ENCODE peak calls at places on chromosome 11, in eight cellular contexts. One of them, this sample, is unnamed.

GRCh38 chr11:73198677-73199076 is 19.4 kb upstream of the P2RY2 start:
- DNase-seq in Panc1: no peak
- DNase-seq in AG09309: no peak
- DNase-seq in cardiac fibroblast: no peak
- DNase-seq in IMR-90: no peak
- DNase-seq in fibroblast of pulmonary artery: peak; percentile 30
- DNase-seq in left ventricle myocardium inferior: no peak
- DNase-seq in Peyer's patch: peak; percentile 68
- DNase-seq in this sample: no peak

GRCh38 chr11:73876424-73877300 is at the start of the genes COA4 and PAAF1:
- DNase-seq in Panc1: peak; percentile 91
- DNase-seq in AG09309: peak; percentile 71
- DNase-seq in cardiac fibroblast: peak; percentile 95
- DNase-seq in IMR-90: peak; percentile 95
- DNase-seq in fibroblast of pulmonary artery: peak; percentile 96
- DNase-seq in left ventricle myocardium inferior: peak; percentile 92
- DNase-seq in Peyer's patch: peak; percentile 97
- DNase-seq in this sample: peak; percentile 96

GRCh38 chr11:100927579-100927978 is 202.0 kb downstream of the PGR start:
- DNase-seq in Panc1: no peak
- DNase-seq in AG09309: no peak
- DNase-seq in cardiac fibroblast: no peak
- DNase-seq in IMR-90: no peak
- DNase-seq in fibroblast of pulmonary artery: no peak
- DNase-seq in left ventricle myocardium inferior: no peak
- DNase-seq in Peyer's patch: no peak
- DNase-seq in this sample: no peak

GRCh38 chr11:74312321-74312720 is 881 bp upstream of the P4HA3 start:
- DNase-seq in Panc1: no peak
- DNase-seq in AG09309: no peak
- DNase-seq in cardiac fibroblast: peak; percentile 50
- DNase-seq in IMR-90: no peak
- DNase-seq in fibroblast of pulmonary artery: peak; percentile 49
- DNase-seq in left ventricle myocardium inferior: no peak
- DNase-seq in Peyer's patch: no peak
- DNase-seq in this sample: no peak

GRCh38 chr11:132131051-132131450 is 760.6 kb downstream of the NTM start:
- DNase-seq in Panc1: no peak
- DNase-seq in AG09309: no peak
- DNase-seq in cardiac fibroblast: no peak
- DNase-seq in IMR-90: no peak
- DNase-seq in fibroblast of pulmonary artery: no peak
- DNase-seq in left ventricle myocardium inferior: no peak
- DNase-seq in Peyer's patch: no peak
- DNase-seq in this sample: no peak

GRCh38 chr11:66126808-66127555 is 56.9 kb downstream of the PACS1 start:
- DNase-seq in Panc1: no peak
- DNase-seq in AG09309: no peak
- DNase-seq in cardiac fibroblast: peak; percentile 79
- DNase-seq in IMR-90: peak; percentile 79
- DNase-seq in fibroblast of pulmonary artery: peak; percentile 83
- DNase-seq in left ventricle myocardium inferior: peak; percentile 46
- DNase-seq in Peyer's patch: peak; percentile 82
- DNase-seq in this sample: peak; percentile 71

GRCh38 chr11:12860827-12861226 is 148.3 kb upstream of the RASSF10 start:
- DNase-seq in Panc1: no peak
- DNase-seq in AG09309: peak; percentile 29
- DNase-seq in cardiac fibroblast: no peak
- DNase-seq in IMR-90: no peak
- DNase-seq in fibroblast of pulmonary artery: no peak
- DNase-seq in left ventricle myocardium inferior: no peak
- DNase-seq in Peyer's patch: no peak
- DNase-seq in this sample: peak; percentile 54

GRCh38 chr11:108697872-108698473 is 33.1 kb downstream of the DDX10 start:
- DNase-seq in Panc1: peak; percentile 64
- DNase-seq in AG09309: peak; percentile 50
- DNase-seq in cardiac fibroblast: peak; percentile 88
- DNase-seq in IMR-90: peak; percentile 82
- DNase-seq in fibroblast of pulmonary artery: peak; percentile 89
- DNase-seq in left ventricle myocardium inferior: no peak
- DNase-seq in Peyer's patch: peak; percentile 57
- DNase-seq in this sample: peak; percentile 83

GRCh38 chr11:102561636-102562035 is 31.1 kb upstream of the MMP7 start:
- DNase-seq in Panc1: no peak
- DNase-seq in AG09309: no peak
- DNase-seq in cardiac fibroblast: no peak
- DNase-seq in IMR-90: no peak
- DNase-seq in fibroblast of pulmonary artery: no peak
- DNase-seq in left ventricle myocardium inferior: no peak
- DNase-seq in Peyer's patch: no peak
- DNase-seq in this sample: no peak

GRCh38 chr11:20529757-20530156 is 69.7 kb upstream of the SLC6A5 start:
- DNase-seq in Panc1: no peak
- DNase-seq in AG09309: no peak
- DNase-seq in cardiac fibroblast: no peak
- DNase-seq in IMR-90: no peak
- DNase-seq in fibroblast of pulmonary artery: no peak
- DNase-seq in left ventricle myocardium inferior: no peak
- DNase-seq in Peyer's patch: no peak
- DNase-seq in this sample: no peak

GRCh38 chr11:106131998-106132397 is 54.5 kb downstream of the AASDHPPT start:
- DNase-seq in Panc1: no peak
- DNase-seq in AG09309: no peak
- DNase-seq in cardiac fibroblast: no peak
- DNase-seq in IMR-90: no peak
- DNase-seq in fibroblast of pulmonary artery: no peak
- DNase-seq in left ventricle myocardium inferior: no peak
- DNase-seq in Peyer's patch: no peak
- DNase-seq in this sample: no peak

GRCh38 chr11:132844956-132845355 is 687.3 kb downstream of the OPCML start:
- DNase-seq in Panc1: peak; percentile 36
- DNase-seq in AG09309: peak; percentile 64
- DNase-seq in cardiac fibroblast: peak; percentile 82
- DNase-seq in IMR-90: peak; percentile 96
- DNase-seq in fibroblast of pulmonary artery: peak; percentile 68
- DNase-seq in left ventricle myocardium inferior: no peak
- DNase-seq in Peyer's patch: no peak
- DNase-seq in this sample: peak; percentile 95

GRCh38 chr11:74853223-74853622 is 95.7 kb downstream of the XRRA1 start:
- DNase-seq in Panc1: no peak
- DNase-seq in AG09309: no peak
- DNase-seq in cardiac fibroblast: no peak
- DNase-seq in IMR-90: no peak
- DNase-seq in fibroblast of pulmonary artery: no peak
- DNase-seq in left ventricle myocardium inferior: no peak
- DNase-seq in Peyer's patch: no peak
- DNase-seq in this sample: no peak

GRCh38 chr11:78295991-78296930 is 107.5 kb downstream of the USP35 start:
- DNase-seq in Panc1: no peak
- DNase-seq in AG09309: no peak
- DNase-seq in cardiac fibroblast: no peak
- DNase-seq in IMR-90: peak; percentile 13
- DNase-seq in fibroblast of pulmonary artery: no peak
- DNase-seq in left ventricle myocardium inferior: no peak
- DNase-seq in Peyer's patch: no peak
- DNase-seq in this sample: no peak

GRCh38 chr11:67266424-67267187 is at the start of gene GRK2:
- DNase-seq in Panc1: no peak
- DNase-seq in AG09309: no peak
- DNase-seq in cardiac fibroblast: peak; percentile 41
- DNase-seq in IMR-90: peak; percentile 28
- DNase-seq in fibroblast of pulmonary artery: peak; percentile 41
- DNase-seq in left ventricle myocardium inferior: no peak
- DNase-seq in Peyer's patch: peak; percentile 66
- DNase-seq in this sample: no peak

GRCh38 chr11:74471037-74471436 is 3.7 kb upstream of the KCNE3 start:
- DNase-seq in Panc1: no peak
- DNase-seq in AG09309: no peak
- DNase-seq in cardiac fibroblast: no peak
- DNase-seq in IMR-90: no peak
- DNase-seq in fibroblast of pulmonary artery: no peak
- DNase-seq in left ventricle myocardium inferior: no peak
- DNase-seq in Peyer's patch: no peak
- DNase-seq in this sample: no peak

GRCh38 chr11:10454902-10455631 is at the start of gene AMPD3:
- DNase-seq in Panc1: peak; percentile 96
- DNase-seq in AG09309: peak; percentile 84
- DNase-seq in cardiac fibroblast: peak; percentile 98
- DNase-seq in IMR-90: peak; percentile 99
- DNase-seq in fibroblast of pulmonary artery: peak; percentile 86
- DNase-seq in left ventricle myocardium inferior: no peak
- DNase-seq in Peyer's patch: peak; percentile 63
- DNase-seq in this sample: peak; percentile 90

GRCh38 chr11:66851698-66852465 is 5.0 kb upstream of the LRFN4 start:
- DNase-seq in Panc1: no peak
- DNase-seq in AG09309: no peak
- DNase-seq in cardiac fibroblast: no peak
- DNase-seq in IMR-90: no peak
- DNase-seq in fibroblast of pulmonary artery: no peak
- DNase-seq in left ventricle myocardium inferior: no peak
- DNase-seq in Peyer's patch: no peak
- DNase-seq in this sample: no peak

GRCh38 chr11:73288197-73288872 is 16.2 kb downstream of the P2RY6 start:
- DNase-seq in Panc1: no peak
- DNase-seq in AG09309: no peak
- DNase-seq in cardiac fibroblast: no peak
- DNase-seq in IMR-90: no peak
- DNase-seq in fibroblast of pulmonary artery: no peak
- DNase-seq in left ventricle myocardium inferior: no peak
- DNase-seq in Peyer's patch: no peak
- DNase-seq in this sample: no peak

GRCh38 chr11:11998091-11998781 is 10.2 kb downstream of the DKK3 start:
- DNase-seq in Panc1: no peak
- DNase-seq in AG09309: peak; percentile 57
- DNase-seq in cardiac fibroblast: peak; percentile 94
- DNase-seq in IMR-90: peak; percentile 95
- DNase-seq in fibroblast of pulmonary artery: peak; percentile 90
- DNase-seq in left ventricle myocardium inferior: no peak
- DNase-seq in Peyer's patch: no peak
- DNase-seq in this sample: peak; percentile 92

GRCh38 chr11:130979386-130979972 is 63.2 kb upstream of the SNX19 start:
- DNase-seq in Panc1: no peak
- DNase-seq in AG09309: peak; percentile 17
- DNase-seq in cardiac fibroblast: peak; percentile 62
- DNase-seq in IMR-90: peak; percentile 61
- DNase-seq in fibroblast of pulmonary artery: peak; percentile 61
- DNase-seq in left ventricle myocardium inferior: no peak
- DNase-seq in Peyer's patch: no peak
- DNase-seq in this sample: peak; percentile 39

GRCh38 chr11:5618807-5619206 is 6.0 kb upstream of the TRIM34 start:
- DNase-seq in Panc1: no peak
- DNase-seq in AG09309: peak; percentile 82
- DNase-seq in cardiac fibroblast: peak; percentile 92
- DNase-seq in IMR-90: peak; percentile 97
- DNase-seq in fibroblast of pulmonary artery: peak; percentile 68
- DNase-seq in left ventricle myocardium inferior: no peak
- DNase-seq in Peyer's patch: no peak
- DNase-seq in this sample: peak; percentile 64

GRCh38 chr11:31649567-31649966 is 140.0 kb downstream of the ELP4 start:
- DNase-seq in Panc1: no peak
- DNase-seq in AG09309: no peak
- DNase-seq in cardiac fibroblast: no peak
- DNase-seq in IMR-90: no peak
- DNase-seq in fibroblast of pulmonary artery: no peak
- DNase-seq in left ventricle myocardium inferior: no peak
- DNase-seq in Peyer's patch: no peak
- DNase-seq in this sample: no peak

GRCh38 chr11:118918128-118918685 is 7.5 kb downstream of the BCL9L start:
- DNase-seq in Panc1: no peak
- DNase-seq in AG09309: peak; percentile 96
- DNase-seq in cardiac fibroblast: peak; percentile 92
- DNase-seq in IMR-90: peak; percentile 91
- DNase-seq in fibroblast of pulmonary artery: peak; percentile 95
- DNase-seq in left ventricle myocardium inferior: peak; percentile 72
- DNase-seq in Peyer's patch: peak; percentile 94
- DNase-seq in this sample: peak; percentile 94

GRCh38 chr11:72755794-72756285 is 3.6 kb upstream of the ARAP1 start:
- DNase-seq in Panc1: no peak
- DNase-seq in AG09309: no peak
- DNase-seq in cardiac fibroblast: no peak
- DNase-seq in IMR-90: no peak
- DNase-seq in fibroblast of pulmonary artery: no peak
- DNase-seq in left ventricle myocardium inferior: no peak
- DNase-seq in Peyer's patch: no peak
- DNase-seq in this sample: no peak

GRCh38 chr11:115984228-115984627 is 480.0 kb upstream of the CADM1 start:
- DNase-seq in Panc1: no peak
- DNase-seq in AG09309: no peak
- DNase-seq in cardiac fibroblast: no peak
- DNase-seq in IMR-90: no peak
- DNase-seq in fibroblast of pulmonary artery: no peak
- DNase-seq in left ventricle myocardium inferior: no peak
- DNase-seq in Peyer's patch: no peak
- DNase-seq in this sample: no peak
- TF ChIP-seq CTCF in Panc1: no peak
- TF ChIP-seq CTCF in AG09309: no peak
- TF ChIP-seq CTCF in cardiac fibroblast: no peak
- TF ChIP-seq CTCF in IMR-90: no peak
- TF ChIP-seq CTCF in fibroblast of pulmonary artery: no peak
- TF ChIP-seq CTCF in left ventricle myocardium inferior: no peak
- TF ChIP-seq CTCF in Peyer's patch: no peak
- TF ChIP-seq CTCF in this sample: no peak

DNA sequence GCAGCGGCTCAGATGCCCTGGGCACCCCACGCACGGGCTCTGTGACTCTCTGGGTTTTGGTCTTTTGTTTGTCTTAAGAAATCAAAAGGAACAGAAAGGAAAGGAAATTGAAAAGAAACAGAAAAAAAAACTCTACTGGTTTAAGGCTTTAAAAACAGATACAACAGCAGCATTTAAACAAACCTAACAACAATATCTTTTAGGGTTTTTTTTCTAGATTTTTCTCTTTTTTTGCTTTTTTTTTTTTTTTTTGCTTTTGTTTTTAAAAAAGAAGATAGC is 17.2 kb downstream of the SLC22A12 start:
- DNase-seq in Panc1: no peak
- DNase-seq in AG09309: no peak
- DNase-seq in cardiac fibroblast: no peak
- DNase-seq in IMR-90: no peak
- DNase-seq in fibroblast of pulmonary artery: no peak
- DNase-seq in left ventricle myocardium inferior: no peak
- DNase-seq in Peyer's patch: no peak
- DNase-seq in this sample: no peak
- H3K4me3 ChIP-seq in Panc1: no peak overlapping the region
- H3K4me3 ChIP-seq in AG09309: no peak overlapping the region
- H3K4me3 ChIP-seq in cardiac fibroblast: no peak overlapping the region
- H3K4me3 ChIP-seq in IMR-90: no peak overlapping the region
- H3K4me3 ChIP-seq in fibroblast of pulmonary artery: no peak overlapping the region
- H3K4me3 ChIP-seq in left ventricle myocardium inferior: peak overlapping the region; percentile 52
- H3K4me3 ChIP-seq in Peyer's patch: no peak overlapping the region
- H3K4me3 ChIP-seq in this sample: no peak overlapping the region

GRCh38 chr11:121422675-121423074 is 29.4 kb upstream of the SORL1 start:
- DNase-seq in Panc1: no peak
- DNase-seq in AG09309: no peak
- DNase-seq in cardiac fibroblast: no peak
- DNase-seq in IMR-90: no peak
- DNase-seq in fibroblast of pulmonary artery: no peak
- DNase-seq in left ventricle myocardium inferior: no peak
- DNase-seq in Peyer's patch: no peak
- DNase-seq in this sample: no peak
- TF ChIP-seq CTCF in Panc1: no peak
- TF ChIP-seq CTCF in AG09309: no peak
- TF ChIP-seq CTCF in cardiac fibroblast: no peak
- TF ChIP-seq CTCF in IMR-90: no peak
- TF ChIP-seq CTCF in fibroblast of pulmonary artery: no peak
- TF ChIP-seq CTCF in left ventricle myocardium inferior: no peak
- TF ChIP-seq CTCF in Peyer's patch: no peak
- TF ChIP-seq CTCF in this sample: no peak

GRCh38 chr11:86152006-86152862 is 83.3 kb upstream of the PICALM start:
- DNase-seq in Panc1: no peak
- DNase-seq in AG09309: no peak
- DNase-seq in cardiac fibroblast: peak; percentile 67
- DNase-seq in IMR-90: peak; percentile 53
- DNase-seq in fibroblast of pulmonary artery: peak; percentile 55
- DNase-seq in left ventricle myocardium inferior: no peak
- DNase-seq in Peyer's patch: no peak
- DNase-seq in this sample: peak; percentile 60
- H3K4me3 ChIP-seq in Panc1: no peak overlapping the region
- H3K4me3 ChIP-seq in AG09309: no peak overlapping the region
- H3K4me3 ChIP-seq in cardiac fibroblast: no peak overlapping the region
- H3K4me3 ChIP-seq in IMR-90: no peak overlapping the region
- H3K4me3 ChIP-seq in fibroblast of pulmonary artery: no peak overlapping the region
- H3K4me3 ChIP-seq in left ventricle myocardium inferior: no peak overlapping the region
- H3K4me3 ChIP-seq in Peyer's patch: no peak overlapping the region
- H3K4me3 ChIP-seq in this sample: no peak overlapping the region